ENCODE peak calls at places on chromosomes 1 and 21, in five cellular contexts. F is RWPE1; C is AG08395; N is choroid plexus epithelial cell; U is activated naive CD4-positive, alpha-beta T cell. J is an unnamed sample.

GRCh38 chr1:22500058-22500457 is 48.4 kb downstream of the ZBTB40 start:
- DNase-seq in F (no peak), C (no peak), N (peak), U (no peak), J (no peak)

GRCh38 chr1:117365350-117366280 is 1.6 kb upstream of the MAN1A2 start:
- DNase-seq in F (no peak), C (peak), N (peak), U (no peak), J (peak)

GRCh38 chr1:172827841-172828240 is 168.9 kb downstream of the FASLG start:
- DNase-seq in F (no peak), C (no peak), N (no peak), U (no peak), J (no peak)

GRCh38 chr1:229848762-229849677 is 218.0 kb upstream of the GALNT2 start:
- DNase-seq in F (peak), C (peak), N (peak), U (no peak), J (peak)

GRCh38 chr1:218363141-218363540 is 18.0 kb downstream of the TGFB2 start:
- DNase-seq in F (no peak), C (no peak), N (no peak), U (no peak), J (no peak)

GRCh38 chr1:41174170-41174569 is 67.9 kb downstream of the SCMH1 start:
- DNase-seq in F (peak), C (no peak), N (peak), U (no peak), J (no peak)

GRCh38 chr1:168688679-168689657 is 40.0 kb downstream of the DPT start:
- DNase-seq in F (no peak), C (no peak), N (no peak), U (no peak), J (peak)

GRCh38 chr21:36419996-36420395 is 34.8 kb downstream of the CHAF1B start:
- DNase-seq in F (peak), C (peak), N (peak), U (no peak), J (peak)